ENCODE peak calls at places on chromosomes 7 and 10, in four cellular contexts. One of them, this sample, is unnamed.

GRCh38 chr10:34821587-34822585 is 6.8 kb upstream of the PARD3 start:
- DNase-seq in GM12878: no peak
- DNase-seq in K562: no peak
- DNase-seq in HepG2: no peak
- DNase-seq in this sample: no peak

GRCh38 chr7:134435161-134435920 is 23.6 kb downstream of the AKR1B1 start:
- DNase-seq in GM12878: no peak
- DNase-seq in K562: no peak
- DNase-seq in HepG2: no peak
- DNase-seq in this sample: no peak

GRCh38 chr10:71075759-71076472 is 136.5 kb upstream of the UNC5B start:
- DNase-seq in GM12878: no peak
- DNase-seq in K562: no peak
- DNase-seq in HepG2: no peak
- DNase-seq in this sample: peak

GRCh38 chr7:4789194-4790077 is 14.0 kb downstream of the AP5Z1 start:
- DNase-seq in GM12878: no peak
- DNase-seq in K562: no peak
- DNase-seq in HepG2: no peak
- DNase-seq in this sample: no peak

GRCh38 chr10:132030898-132031463 is 34.8 kb upstream of the JAKMIP3 start:
- DNase-seq in GM12878: no peak
- DNase-seq in K562: no peak
- DNase-seq in HepG2: no peak
- DNase-seq in this sample: no peak

GRCh38 chr10:124367936-124368335 is 50.8 kb downstream of the OAT start:
- DNase-seq in GM12878: no peak
- DNase-seq in K562: no peak
- DNase-seq in HepG2: no peak
- DNase-seq in this sample: no peak

GRCh38 chr10:47176206-47176902 is 123.6 kb upstream of the GDF10 start:
- DNase-seq in GM12878: no peak
- DNase-seq in K562: no peak
- DNase-seq in HepG2: no peak
- DNase-seq in this sample: no peak

GRCh38 chr7:1248077-1248458 is 15.4 kb downstream of the UNCX start:
- DNase-seq in GM12878: no peak
- DNase-seq in K562: no peak
- DNase-seq in HepG2: no peak
- DNase-seq in this sample: no peak

GRCh38 chr7:14900051-14900450 is 2.5 kb downstream of the DGKB start:
- DNase-seq in GM12878: no peak
- DNase-seq in K562: no peak
- DNase-seq in HepG2: no peak
- DNase-seq in this sample: no peak

DNA sequence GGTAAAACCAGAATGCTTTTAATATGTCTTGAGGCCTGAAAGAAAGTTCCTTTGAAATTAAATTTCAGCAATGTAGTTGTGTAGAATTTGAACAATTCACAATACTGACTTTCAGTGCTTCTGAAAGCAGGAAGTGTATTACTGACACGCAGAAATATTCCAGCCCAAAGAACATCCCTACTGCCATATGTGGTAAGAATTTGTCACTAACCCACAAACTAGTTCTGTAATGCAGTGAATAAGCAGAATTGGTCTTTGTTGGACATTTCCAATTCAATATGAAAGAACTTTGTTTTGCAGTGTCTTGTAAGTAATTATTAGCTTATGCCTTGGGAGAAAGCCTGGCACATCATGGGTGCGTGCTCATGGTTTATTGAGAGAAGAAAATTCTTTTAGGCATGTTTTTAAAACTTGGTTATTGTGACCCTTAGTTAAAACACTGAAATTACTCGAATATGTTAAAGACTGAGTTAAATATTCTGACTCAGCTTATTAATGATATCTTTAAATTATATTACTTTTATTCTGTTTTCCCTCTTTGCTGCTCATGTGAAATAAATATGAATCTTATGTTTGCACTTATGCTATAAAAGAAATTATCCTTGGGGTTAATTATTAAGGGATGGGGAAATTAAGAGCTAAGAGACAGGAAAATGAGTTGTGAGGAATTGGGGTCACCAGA is 33.4 kb downstream of the PTPN12 start:
- DNase-seq in GM12878: no peak
- DNase-seq in K562: no peak
- DNase-seq in HepG2: peak
- DNase-seq in this sample: no peak
- TF ChIP-seq NR2C2 in GM12878: no peak
- TF ChIP-seq NR2C2 in K562: no peak
- TF ChIP-seq NR2C2 in HepG2: no peak
- TF ChIP-seq NR2C2 in this sample: no peak

GRCh38 chr7:120402368-120402767 is 129.4 kb downstream of the KCND2 start:
- DNase-seq in GM12878: no peak
- DNase-seq in K562: no peak
- DNase-seq in HepG2: no peak
- DNase-seq in this sample: no peak
- TF ChIP-seq NR2C2 in GM12878: no peak
- TF ChIP-seq NR2C2 in K562: no peak
- TF ChIP-seq NR2C2 in HepG2: no peak
- TF ChIP-seq NR2C2 in this sample: no peak

GRCh38 chr10:3691482-3691881 is 93.5 kb downstream of the KLF6 start:
- DNase-seq in GM12878: no peak
- DNase-seq in K562: no peak
- DNase-seq in HepG2: no peak
- DNase-seq in this sample: no peak

GRCh38 chr10:3689871-3690510 is 95.0 kb downstream of the KLF6 start:
- DNase-seq in GM12878: no peak
- DNase-seq in K562: no peak
- DNase-seq in HepG2: no peak
- DNase-seq in this sample: no peak

GRCh38 chr10:3687510-3688081 is 97.4 kb downstream of the KLF6 start:
- DNase-seq in GM12878: no peak
- DNase-seq in K562: no peak
- DNase-seq in HepG2: no peak
- DNase-seq in this sample: no peak

GRCh38 chr10:3693031-3693714 is 91.8 kb downstream of the KLF6 start:
- DNase-seq in GM12878: no peak
- DNase-seq in K562: no peak
- DNase-seq in HepG2: no peak
- DNase-seq in this sample: no peak

DNA sequence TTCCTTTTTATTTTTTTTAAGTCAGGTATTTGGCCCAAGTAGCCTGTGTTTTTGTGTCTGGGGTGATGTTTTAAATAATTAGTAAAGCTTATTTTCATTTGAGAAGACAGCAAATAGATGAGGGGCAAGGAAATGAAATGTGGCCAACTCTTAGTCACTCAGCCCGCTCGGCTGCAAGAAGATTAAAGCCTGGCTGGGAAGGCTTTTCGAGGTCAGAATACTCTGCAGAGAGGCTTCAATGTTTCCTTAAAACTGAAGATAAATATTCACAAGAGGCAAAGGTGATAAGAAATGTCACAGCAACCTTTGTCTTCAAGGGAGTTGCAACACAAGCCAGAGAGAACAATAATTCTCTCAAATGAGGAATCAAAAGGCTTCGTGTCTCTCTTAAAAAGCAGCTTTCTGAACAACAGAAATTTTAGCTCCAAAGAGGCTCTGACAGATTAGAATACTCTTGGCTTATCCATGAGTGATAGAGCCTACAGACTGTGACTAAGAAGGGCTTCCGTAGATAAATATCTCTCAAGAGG is 92.6 kb downstream of the KLF6 start:
- DNase-seq in GM12878: no peak
- DNase-seq in K562: no peak
- DNase-seq in HepG2: no peak
- DNase-seq in this sample: no peak
- TF ChIP-seq NR2C2 in GM12878: no peak
- TF ChIP-seq NR2C2 in K562: no peak
- TF ChIP-seq NR2C2 in HepG2: no peak
- TF ChIP-seq NR2C2 in this sample: no peak

GRCh38 chr10:78605800-78606350 is 462.9 kb upstream of the ZMIZ1 start:
- DNase-seq in GM12878: no peak
- DNase-seq in K562: no peak
- DNase-seq in HepG2: peak
- DNase-seq in this sample: no peak
- TF ChIP-seq NR2C2 in GM12878: no peak
- TF ChIP-seq NR2C2 in K562: no peak
- TF ChIP-seq NR2C2 in HepG2: no peak
- TF ChIP-seq NR2C2 in this sample: no peak

GRCh38 chr10:22573820-22574569 is 140.4 kb downstream of the PIP4K2A start:
- DNase-seq in GM12878: no peak
- DNase-seq in K562: peak
- DNase-seq in HepG2: peak
- DNase-seq in this sample: peak
- TF ChIP-seq NR2C2 in GM12878: no peak
- TF ChIP-seq NR2C2 in K562: no peak
- TF ChIP-seq NR2C2 in HepG2: no peak
- TF ChIP-seq NR2C2 in this sample: no peak

GRCh38 chr10:117476716-117477115 is 65.8 kb upstream of the EMX2 start:
- DNase-seq in GM12878: no peak
- DNase-seq in K562: no peak
- DNase-seq in HepG2: no peak
- DNase-seq in this sample: no peak
- TF ChIP-seq NR2C2 in GM12878: no peak
- TF ChIP-seq NR2C2 in K562: no peak
- TF ChIP-seq NR2C2 in HepG2: no peak
- TF ChIP-seq NR2C2 in this sample: no peak

GRCh38 chr10:93493162-93493561 is 3.2 kb upstream of the CEP55 start:
- DNase-seq in GM12878: no peak
- DNase-seq in K562: no peak
- DNase-seq in HepG2: peak
- DNase-seq in this sample: no peak

GRCh38 chr10:93498196-93498595 is 1.8 kb downstream of the CEP55 start:
- DNase-seq in GM12878: no peak
- DNase-seq in K562: peak
- DNase-seq in HepG2: no peak
- DNase-seq in this sample: no peak

GRCh38 chr10:93496322-93497041 is at the start of gene CEP55:
- DNase-seq in GM12878: peak
- DNase-seq in K562: peak
- DNase-seq in HepG2: peak
- DNase-seq in this sample: peak

GRCh38 chr10:93494494-93494893 is 1.9 kb upstream of the CEP55 start:
- DNase-seq in GM12878: no peak
- DNase-seq in K562: no peak
- DNase-seq in HepG2: no peak
- DNase-seq in this sample: no peak

DNA sequence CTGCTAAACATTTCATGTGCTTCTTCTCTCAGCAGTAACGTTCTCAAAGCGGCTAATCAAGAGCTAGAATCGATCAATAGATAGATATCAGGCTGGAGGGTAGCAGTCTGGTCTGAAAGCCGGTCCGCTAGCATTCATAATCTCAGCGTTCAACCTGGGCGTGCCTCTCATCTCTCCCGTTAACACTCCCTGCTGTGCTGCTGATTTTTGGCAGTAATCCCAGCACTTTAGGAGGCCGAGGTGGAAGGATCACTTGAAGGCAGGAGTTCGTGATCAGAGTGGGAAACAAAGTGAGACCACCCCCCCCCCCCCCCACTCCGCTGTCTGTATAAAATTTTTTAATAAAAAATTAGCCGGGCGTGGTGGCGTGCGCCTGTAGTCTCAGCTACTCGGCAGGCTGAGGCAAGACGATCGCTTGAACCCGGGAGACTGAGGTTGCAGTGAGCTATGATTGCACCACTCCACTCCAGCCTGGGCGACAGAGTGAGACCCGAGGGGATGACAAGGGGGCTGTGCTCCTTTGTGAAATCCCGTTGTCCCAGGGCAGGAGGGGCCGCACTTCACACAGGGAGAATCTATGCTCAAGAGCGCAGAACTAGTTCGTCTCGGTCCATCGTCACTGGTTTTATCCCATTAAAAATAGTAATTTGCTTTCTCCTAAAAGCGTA is 624 bp upstream of the CEP55 start:
- DNase-seq in GM12878: no peak
- DNase-seq in K562: peak
- DNase-seq in HepG2: peak
- DNase-seq in this sample: peak
- TF ChIP-seq NR2C2 in GM12878: no peak
- TF ChIP-seq NR2C2 in K562: no peak
- TF ChIP-seq NR2C2 in HepG2: no peak
- TF ChIP-seq NR2C2 in this sample: no peak